ENCODE peak calls at places on chromosomes 11 and 22, in four cellular contexts. W is activated CD4-positive, CD25-positive, alpha-beta regulatory T cell; G is HuH-7.5; S is CD8-positive, alpha-beta T cell. I is an unnamed sample.

GRCh38 chr11:47179655-47179991 is 2.9 kb upstream of the ARFGAP2 start:
- DNase-seq in W (peak; percentile 23), G (peak; percentile 83), S (no peak), I (no peak)

GRCh38 chr11:112343368-112344039 is 82.8 kb upstream of the PLET1 start:
- DNase-seq in W (no peak), G (no peak), S (no peak), I (no peak)

GRCh38 chr22:37957232-37957631 is 3.7 kb downstream of the POLR2F start:
- DNase-seq in W (no peak), G (no peak), S (no peak), I (no peak)

GRCh38 chr22:28181332-28181731 is 262.3 kb upstream of the PITPNB start:
- DNase-seq in W (no peak), G (no peak), S (no peak), I (no peak)

GRCh38 chr11:12717851-12718291 is 43.6 kb downstream of the TEAD1 start:
- DNase-seq in W (no peak), G (no peak), S (no peak), I (no peak)

GRCh38 chr11:11740081-11740702 is 101.6 kb upstream of the USP47 start:
- DNase-seq in W (no peak), G (no peak), S (no peak), I (no peak)

GRCh38 chr11:17864478-17864941 is 129.9 kb downstream of the KCNC1 start:
- DNase-seq in W (no peak), G (peak; percentile 9), S (no peak), I (no peak)

GRCh38 chr11:11382858-11383532 is 29.9 kb upstream of the CSNK2A3 start:
- DNase-seq in W (no peak), G (no peak), S (no peak), I (no peak)

GRCh38 chr22:49632199-49633009 is 195.3 kb downstream of the BRD1 start:
- DNase-seq in W (no peak), G (peak; percentile 96), S (no peak), I (no peak)

GRCh38 chr11:62374801-62375200 is 37.6 kb downstream of the ASRGL1 start:
- DNase-seq in W (no peak), G (no peak), S (no peak), I (no peak)

GRCh38 chr11:76181371-76181770 is 24.9 kb downstream of the WNT11 start:
- DNase-seq in W (no peak), G (no peak), S (no peak), I (no peak)

GRCh38 chr22:37326726-37327125 is 44.4 kb downstream of the CYTH4 start:
- DNase-seq in W (no peak), G (peak; percentile 81), S (no peak), I (no peak)

GRCh38 chr11:30258679-30259078 is 27.9 kb downstream of the FSHB start:
- DNase-seq in W (no peak), G (no peak), S (no peak), I (no peak)

GRCh38 chr11:72225411-72225951 is 914 bp downstream of the INPPL1 start:
- DNase-seq in W (no peak), G (no peak), S (peak; percentile 60), I (peak; percentile 26)

GRCh38 chr11:128507936-128508335 is 79.4 kb downstream of the ETS1 start:
- DNase-seq in W (no peak), G (no peak), S (no peak), I (no peak)

GRCh38 chr22:37518509-37519267 is 527 bp downstream of the CARD10 start:
- DNase-seq in W (no peak), G (no peak), S (no peak), I (no peak)

GRCh38 chr11:10688401-10688800 is 5.2 kb downstream of the IRAG1 start:
- DNase-seq in W (no peak), G (no peak), S (no peak), I (no peak)

GRCh38 chr11:32396991-32397390 is 38.3 kb downstream of the WT1 start:
- DNase-seq in W (no peak), G (no peak), S (no peak), I (no peak)

GRCh38 chr11:76680517-76681425 is 10.2 kb upstream of the LRRC32 start:
- DNase-seq in W (peak; percentile 62), G (peak; percentile 87), S (peak; percentile 65), I (peak; percentile 84)

GRCh38 chr11:66904055-66904454 is 47.2 kb downstream of the LRFN4 start:
- DNase-seq in W (no peak), G (no peak), S (no peak), I (no peak)

I was measured in memory B cell.